ENCODE peak calls at places on chromosomes 5 and 9, in four cellular contexts. A is left ventricle myocardium inferior, E is amniotic stem cell, H is AG08396. Y is an unnamed sample.

GRCh38 chr5:147892696-147893296 is 13.5 kb downstream of the C5orf46 start:
- DNase-seq in A (no peak), E (no peak), H (no peak), Y (no peak)

GRCh38 chr5:1037123-1037670 is 28.6 kb downstream of the NKD2 start:
- DNase-seq in A (peak), E (no peak), H (no peak), Y (no peak)

GRCh38 chr9:17656889-17657288 is 78.0 kb downstream of the SH3GL2 start:
- DNase-seq in A (no peak), E (no peak), H (no peak), Y (no peak)

GRCh38 chr5:107669543-107670027 is 1.2 kb downstream of the EFNA5 start:
- DNase-seq in A (peak), E (no peak), H (peak), Y (peak)

GRCh38 chr5:174067499-174067898 is 22.0 kb downstream of the NSG2 start:
- DNase-seq in A (no peak), E (no peak), H (no peak), Y (no peak)

GRCh38 chr9:136133191-136133958 is 14.7 kb upstream of the TMEM250 start:
- DNase-seq in A (no peak), E (no peak), H (peak), Y (peak)

GRCh38 chr5:39176740-39177628 is 42.4 kb downstream of the FYB1 start:
- DNase-seq in A (no peak), E (no peak), H (no peak), Y (no peak)

GRCh38 chr9:109816490-109816889 is 36.5 kb downstream of the PALM2AKAP2 start:
- DNase-seq in A (no peak), E (peak), H (peak), Y (peak)

GRCh38 chr5:148998174-148998797 is 64.6 kb downstream of the SH3TC2 start:
- DNase-seq in A (no peak), E (peak), H (no peak), Y (peak)

GRCh38 chr5:28065664-28066063 is 1027.3 kb upstream of the CDH9 start:
- DNase-seq in A (no peak), E (no peak), H (no peak), Y (no peak)

GRCh38 chr9:115653231-115653630 is 500.4 kb upstream of the PAPPA start:
- DNase-seq in A (no peak), E (no peak), H (peak), Y (no peak)

GRCh38 chr5:151023047-151023615 is 2.7 kb downstream of the GPX3 start:
- DNase-seq in A (peak), E (no peak), H (peak), Y (no peak)

GRCh38 chr5:53023969-53024368 is 34.8 kb downstream of the ITGA2 start:
- DNase-seq in A (no peak), E (peak), H (peak), Y (peak)

GRCh38 chr5:138138949-138139775 is at the start of gene NME5:
- DNase-seq in A (peak), E (no peak), H (peak), Y (peak)

GRCh38 chr5:132815454-132815853 is 2.4 kb downstream of the SOWAHA start:
- DNase-seq in A (no peak), E (no peak), H (peak), Y (no peak)

GRCh38 chr9:90526386-90526785 is 116.2 kb downstream of the DIRAS2 start:
- DNase-seq in A (no peak), E (no peak), H (no peak), Y (no peak)

GRCh38 chr5:79448336-79448735 is 65.6 kb downstream of the HOMER1 start:
- DNase-seq in A (no peak), E (peak), H (peak), Y (peak)

GRCh38 chr9:91302831-91303230 is 58.9 kb downstream of the AUH start:
- DNase-seq in A (no peak), E (peak), H (peak), Y (peak)

GRCh38 chr5:174999581-174999980 is 275.2 kb downstream of the MSX2 start:
- DNase-seq in A (no peak), E (no peak), H (no peak), Y (no peak)

GRCh38 chr9:108834959-108835696 is 20.7 kb downstream of the ACTL7B start:
- DNase-seq in A (no peak), E (no peak), H (no peak), Y (peak)

GRCh38 chr5:35430381-35431162 is 187.1 kb upstream of the SPEF2 start:
- DNase-seq in A (no peak), E (no peak), H (no peak), Y (no peak)

GRCh38 chr9:78973906-78974305 is 597.9 kb upstream of the TLE4 start:
- DNase-seq in A (no peak), E (peak), H (no peak), Y (peak)

GRCh38 chr5:132476853-132477729 is 13.5 kb downstream of the IRF1 start:
- DNase-seq in A (peak), E (no peak), H (no peak), Y (no peak)

GRCh38 chr9:100600511-100601079 is 22.7 kb downstream of the CAVIN4 start:
- DNase-seq in A (no peak), E (no peak), H (no peak), Y (no peak)

GRCh38 chr9:117265253-117265652 is 149.6 kb downstream of the ASTN2 start:
- DNase-seq in A (no peak), E (no peak), H (no peak), Y (no peak)

GRCh38 chr9:109806506-109807115 is 26.6 kb downstream of the PALM2AKAP2 start:
- DNase-seq in A (no peak), E (no peak), H (no peak), Y (peak)

GRCh38 chr5:135203593-135204036 is 169.6 kb upstream of the PITX1 start:
- DNase-seq in A (no peak), E (no peak), H (no peak), Y (peak)

GRCh38 chr5:41418220-41419031 is 92.0 kb downstream of the PLCXD3 start:
- DNase-seq in A (no peak), E (peak), H (peak), Y (peak)

Y was measured in EL.